ENCODE peak calls at places on chromosomes 12 and 14, in five cellular contexts. V is WTC11, W is HepG2, X is H1, I is K562. O is an unnamed sample.

GRCh38 chr12:102063066-102063465 is 1.3 kb upstream of the WASHC3 start:
- DNase-seq in V (no peak), W (peak; percentile 35), X (no peak), I (no peak), O (no peak)

GRCh38 chr14:96176811-96177211 is 27.8 kb upstream of the BDKRB2 start:
- DNase-seq in V (no peak), W (no peak), X (no peak), I (no peak), O (no peak)

GRCh38 chr12:62581288-62582064 is 114.8 kb downstream of the MON2 start:
- DNase-seq in V (no peak), W (peak; percentile 28), X (no peak), I (peak; percentile 19), O (no peak)

GRCh38 chr14:61615743-61616523 is 79.4 kb upstream of the HIF1A start:
- DNase-seq in V (no peak), W (no peak), X (no peak), I (no peak), O (no peak)

GRCh38 chr12:31732926-31733548 is 4.2 kb upstream of the AMN1 start:
- DNase-seq in V (peak; percentile 42), W (peak; percentile 70), X (no peak), I (peak; percentile 55), O (peak; percentile 64)

GRCh38 chr14:63367742-63368364 is 49.1 kb upstream of the GPHB5 start:
- DNase-seq in V (no peak), W (no peak), X (no peak), I (no peak), O (no peak)

GRCh38 chr14:50007123-50007903 is 109.1 kb downstream of the VCPKMT start:
- DNase-seq in V (no peak), W (no peak), X (no peak), I (no peak), O (no peak)

GRCh38 chr14:91413547-91414474 is 3.8 kb downstream of the CCDC88C start:
- DNase-seq in V (peak; percentile 92), W (no peak), X (peak; percentile 78), I (no peak), O (no peak)

GRCh38 chr12:75020068-75020557 is 189.5 kb downstream of the KCNC2 start:
- DNase-seq in V (no peak), W (no peak), X (no peak), I (no peak), O (no peak)

GRCh38 chr12:132357623-132358186 is 28.3 kb upstream of the GALNT9 start:
- DNase-seq in V (no peak), W (no peak), X (no peak), I (no peak), O (no peak)

GRCh38 chr12:62758216-62758615 is 176.7 kb downstream of the PPM1H start:
- DNase-seq in V (no peak), W (no peak), X (no peak), I (no peak), O (no peak)

GRCh38 chr12:92503029-92503931 is 199.5 kb upstream of the PLEKHG7 start:
- DNase-seq in V (no peak), W (peak; percentile 60), X (no peak), I (no peak), O (peak; percentile 96)

GRCh38 chr14:69571879-69572633 is 2.6 kb downstream of the CCDC177 start:
- DNase-seq in V (peak; percentile 61), W (peak; percentile 17), X (no peak), I (peak; percentile 50), O (no peak)

GRCh38 chr12:61513972-61514371 is 746.2 kb upstream of the USP15 start:
- DNase-seq in V (no peak), W (no peak), X (no peak), I (no peak), O (no peak)

GRCh38 chr12:22740656-22741350 is 115.8 kb downstream of the ETNK1 start:
- DNase-seq in V (no peak), W (no peak), X (no peak), I (no peak), O (no peak)

GRCh38 chr12:126509587-126509986 is 1444.4 kb downstream of the AACS start:
- DNase-seq in V (no peak), W (no peak), X (no peak), I (no peak), O (no peak)

GRCh38 chr12:84689638-84690037 is 223.0 kb downstream of the SLC6A15 start:
- DNase-seq in V (peak; percentile 49), W (no peak), X (no peak), I (no peak), O (no peak)

GRCh38 chr14:90508536-90509254 is 111.9 kb downstream of the CALM1 start:
- DNase-seq in V (no peak), W (no peak), X (no peak), I (no peak), O (no peak)

GRCh38 chr12:53750812-53751335 is 905 bp downstream of the CISTR start:
- DNase-seq in V (peak; percentile 52), W (no peak), X (no peak), I (no peak), O (no peak)

GRCh38 chr12:69056743-69057515 is 124.0 kb upstream of the CPM start:
- DNase-seq in V (no peak), W (no peak), X (no peak), I (no peak), O (no peak)

GRCh38 chr12:109523071-109523470 is 45.6 kb downstream of the UBE3B start:
- DNase-seq in V (no peak), W (no peak), X (no peak), I (no peak), O (no peak)

DNA sequence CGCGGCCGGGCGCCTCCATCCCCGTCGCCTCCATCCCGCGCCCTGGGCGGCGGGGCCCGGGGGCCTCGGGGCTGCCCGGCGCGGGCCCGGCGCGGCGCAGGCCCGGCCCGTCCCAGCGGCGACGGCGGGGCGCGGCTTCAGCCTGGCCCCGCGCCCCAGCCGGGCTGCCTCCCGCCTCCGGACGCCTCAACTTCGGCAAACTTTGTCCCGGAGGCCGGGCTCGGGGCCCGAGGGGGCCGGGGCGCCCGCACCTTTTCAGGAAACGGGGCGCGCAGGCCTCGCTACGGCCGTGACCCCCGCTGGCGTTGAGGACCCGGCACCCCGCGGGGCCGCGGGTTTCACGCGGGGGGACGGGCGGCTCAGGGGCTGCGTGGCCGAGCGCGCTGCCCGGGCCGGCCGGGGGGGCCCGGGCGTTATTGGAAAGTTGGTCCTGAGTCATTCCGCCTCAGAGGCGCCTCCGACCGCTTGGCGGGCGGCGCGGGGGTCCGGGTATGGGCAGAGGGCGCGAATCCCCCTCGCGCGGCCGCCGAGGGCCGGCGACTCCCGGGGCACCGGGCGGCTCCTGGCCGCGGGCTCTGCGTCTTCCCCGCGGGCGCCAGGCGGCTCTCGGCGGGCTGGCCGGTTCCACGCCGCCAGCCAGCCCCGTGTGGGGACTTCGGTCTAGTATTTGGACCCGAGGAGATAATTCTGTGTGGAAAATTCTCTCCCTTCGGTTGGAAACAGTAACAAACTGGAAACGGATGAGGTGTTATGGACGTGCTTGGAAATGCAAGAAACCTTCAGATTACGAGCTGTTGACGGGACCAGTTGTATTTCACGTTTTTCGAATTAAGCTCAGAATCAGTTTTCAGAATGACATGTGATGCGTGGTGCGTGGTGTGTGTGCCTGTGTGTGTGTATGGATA is 714 bp downstream of the TRAF3 start:
- DNase-seq in V (no peak), W (no peak), X (no peak), I (peak; percentile 66), O (no peak)
- TF ChIP-seq ATF2 in V (no peak), W (no peak), X (no peak), I (no peak), O (no peak)

GRCh38 chr14:75927564-75928087 is 54.2 kb downstream of the TGFB3 start:
- DNase-seq in V (no peak), W (no peak), X (no peak), I (no peak), O (no peak)

GRCh38 chr14:75926431-75926830 is 55.4 kb downstream of the TGFB3 start:
- DNase-seq in V (no peak), W (no peak), X (no peak), I (no peak), O (no peak)

GRCh38 chr14:75933712-75934296 is 48.0 kb downstream of the TGFB3 start:
- DNase-seq in V (no peak), W (no peak), X (no peak), I (peak; percentile 31), O (no peak)

GRCh38 chr14:75928587-75929230 is 53.1 kb downstream of the TGFB3 start:
- DNase-seq in V (no peak), W (no peak), X (no peak), I (no peak), O (no peak)
- TF ChIP-seq ATF2 in V (no peak), W (no peak), X (no peak), I (no peak), O (no peak)

DNA sequence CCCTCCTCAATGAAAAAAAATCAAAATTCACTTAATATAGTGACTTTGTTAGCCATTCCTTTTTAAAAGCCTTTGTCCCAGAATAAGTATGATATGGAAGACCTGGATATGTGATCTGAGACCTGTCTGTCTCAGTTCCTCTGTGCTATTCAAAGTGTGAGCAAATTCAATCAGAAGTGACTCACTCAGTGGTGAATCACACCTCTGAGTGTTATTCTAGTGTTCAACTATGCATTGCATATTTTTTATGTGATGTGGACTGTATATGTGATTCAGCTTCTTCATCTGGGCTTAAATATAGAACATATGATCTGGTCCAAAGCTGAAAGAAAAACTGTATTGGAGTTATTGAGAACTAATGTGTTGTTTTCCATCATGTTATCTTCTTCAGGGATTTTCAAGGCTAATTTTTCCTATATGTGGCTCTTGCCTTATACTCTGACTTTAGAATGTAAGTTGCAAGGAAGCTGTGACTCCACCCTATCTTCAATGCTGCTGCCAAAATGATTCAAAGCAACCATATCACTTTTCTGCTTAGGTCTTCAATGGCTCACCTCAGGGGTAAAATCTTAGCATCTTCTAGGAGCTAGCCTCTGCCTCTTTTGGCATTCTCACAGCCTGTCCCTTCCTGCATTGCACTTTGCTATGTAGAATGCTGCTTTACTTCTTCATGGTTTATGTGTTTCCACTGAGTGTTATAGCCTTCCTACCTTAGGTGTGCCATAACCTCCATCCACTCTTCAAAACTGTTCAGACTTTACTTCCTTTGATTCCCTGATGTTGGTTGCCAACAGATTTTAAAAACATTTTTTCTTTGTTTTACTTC is 169.8 kb downstream of the OTOGL start:
- DNase-seq in V (no peak), W (no peak), X (no peak), I (no peak), O (no peak)
- TF ChIP-seq ATF2 in V (no peak), W (no peak), X (no peak), I (no peak), O (no peak)

GRCh38 chr12:51872689-51872981 is 15.3 kb upstream of the ANKRD33 start:
- DNase-seq in V (no peak), W (no peak), X (no peak), I (no peak), O (no peak)

GRCh38 chr12:51871126-51871525 is 16.8 kb upstream of the ANKRD33 start:
- DNase-seq in V (no peak), W (no peak), X (no peak), I (no peak), O (no peak)

GRCh38 chr12:51873251-51873994 is 14.5 kb upstream of the ANKRD33 start:
- DNase-seq in V (no peak), W (no peak), X (no peak), I (no peak), O (no peak)

GRCh38 chr12:51874013-51874412 is 13.9 kb upstream of the ANKRD33 start:
- DNase-seq in V (no peak), W (no peak), X (no peak), I (no peak), O (no peak)

GRCh38 chr12:51871918-51872688 is 15.8 kb upstream of the ANKRD33 start:
- DNase-seq in V (no peak), W (no peak), X (no peak), I (no peak), O (no peak)
- TF ChIP-seq ATF2 in V (no peak), W (no peak), X (no peak), I (no peak), O (no peak)

GRCh38 chr12:11892065-11892391 is 178.7 kb upstream of the BCL2L14 start:
- DNase-seq in V (no peak), W (peak; percentile 34), X (no peak), I (no peak), O (no peak)
- TF ChIP-seq ATF2 in V (no peak), W (no peak), X (no peak), I (no peak), O (no peak)